ENCODE peak calls at places on chromosomes 12 and 14, in eight cellular contexts. D, X, N, F, Q, P, K and T are unnamed samples.

GRCh38 chr14:58362798-58363412 is 32.8 kb upstream of the TOMM20L start:
- DNase-seq in D (peak), X (no peak), N (no peak), F (no peak), Q (no peak), P (peak), K (no peak), T (no peak)

GRCh38 chr14:39211109-39211741 is 22.5 kb upstream of the MIA2 start:
- DNase-seq in D (no peak), X (no peak), N (no peak), F (no peak), Q (no peak), P (no peak), K (no peak), T (no peak)

GRCh38 chr12:130765186-130765659 is 49.1 kb upstream of the RIMBP2 start:
- DNase-seq in D (peak), X (no peak), N (no peak), F (no peak), Q (no peak), P (peak), K (no peak), T (no peak)

GRCh38 chr12:68627673-68628319 is 17.1 kb downstream of the RAP1B start:
- DNase-seq in D (no peak), X (no peak), N (no peak), F (no peak), Q (no peak), P (no peak), K (no peak), T (no peak)

GRCh38 chr12:91178139-91178561 is 4.5 kb downstream of the DCN start:
- DNase-seq in D (peak), X (no peak), N (no peak), F (no peak), Q (peak), P (peak), K (no peak), T (no peak)

GRCh38 chr12:94650143-94651056 is at the start of gene TMCC3:
- DNase-seq in D (no peak), X (no peak), N (peak), F (peak), Q (no peak), P (peak), K (no peak), T (no peak)

GRCh38 chr12:97386133-97386581 is 76.4 kb upstream of the RMST start:
- DNase-seq in D (no peak), X (no peak), N (peak), F (no peak), Q (no peak), P (peak), K (no peak), T (no peak)

GRCh38 chr12:118548887-118549286 is 172.5 kb downstream of the SUDS3 start:
- DNase-seq in D (no peak), X (no peak), N (no peak), F (no peak), Q (no peak), P (no peak), K (no peak), T (no peak)

GRCh38 chr12:14408208-14408607 is 42.7 kb downstream of the ATF7IP start:
- DNase-seq in D (no peak), X (no peak), N (no peak), F (no peak), Q (no peak), P (peak), K (no peak), T (no peak)

GRCh38 chr12:104764225-104765073 is 193.6 kb downstream of the SLC41A2 start:
- DNase-seq in D (no peak), X (no peak), N (no peak), F (no peak), Q (no peak), P (no peak), K (no peak), T (no peak)